ENCODE peak calls at places on chromosomes 5 and 9, in nine cellular contexts. One of them, this sample, is unnamed.

GRCh38 chr5:153340139-153340538 is 150.3 kb upstream of the GRIA1 start:
- DNase-seq in CD8-positive, alpha-beta T cell: no peak
- DNase-seq in pancreas: no peak
- DNase-seq in epithelial cell of esophagus: peak; percentile 22
- DNase-seq in mammary epithelial cell: peak; percentile 16
- DNase-seq in Caco-2: no peak
- DNase-seq in cardiac muscle cell: no peak
- DNase-seq in esophagus muscularis mucosa: no peak
- DNase-seq in psoas muscle: no peak
- DNase-seq in this sample: no peak

GRCh38 chr9:126696091-126696763 is 82.5 kb downstream of the LMX1B start:
- DNase-seq in CD8-positive, alpha-beta T cell: no peak
- DNase-seq in pancreas: peak; percentile 59
- DNase-seq in epithelial cell of esophagus: no peak
- DNase-seq in mammary epithelial cell: no peak
- DNase-seq in Caco-2: no peak
- DNase-seq in cardiac muscle cell: no peak
- DNase-seq in esophagus muscularis mucosa: no peak
- DNase-seq in psoas muscle: no peak
- DNase-seq in this sample: no peak

GRCh38 chr9:93012998-93013855 is 45.3 kb upstream of the SUSD3 start:
- DNase-seq in CD8-positive, alpha-beta T cell: no peak
- DNase-seq in pancreas: peak; percentile 35
- DNase-seq in epithelial cell of esophagus: no peak
- DNase-seq in mammary epithelial cell: no peak
- DNase-seq in Caco-2: no peak
- DNase-seq in cardiac muscle cell: no peak
- DNase-seq in esophagus muscularis mucosa: no peak
- DNase-seq in psoas muscle: no peak
- DNase-seq in this sample: no peak

GRCh38 chr9:20477940-20478620 is 144.2 kb downstream of the MLLT3 start:
- DNase-seq in CD8-positive, alpha-beta T cell: no peak
- DNase-seq in pancreas: no peak
- DNase-seq in epithelial cell of esophagus: peak; percentile 90
- DNase-seq in mammary epithelial cell: peak; percentile 90
- DNase-seq in Caco-2: no peak
- DNase-seq in cardiac muscle cell: peak; percentile 17
- DNase-seq in esophagus muscularis mucosa: no peak
- DNase-seq in psoas muscle: no peak
- DNase-seq in this sample: peak; percentile 42

GRCh38 chr9:77910216-77910615 is 121.4 kb downstream of the GNAQ start:
- DNase-seq in CD8-positive, alpha-beta T cell: no peak
- DNase-seq in pancreas: no peak
- DNase-seq in epithelial cell of esophagus: no peak
- DNase-seq in mammary epithelial cell: no peak
- DNase-seq in Caco-2: no peak
- DNase-seq in cardiac muscle cell: no peak
- DNase-seq in esophagus muscularis mucosa: no peak
- DNase-seq in psoas muscle: no peak
- DNase-seq in this sample: no peak

GRCh38 chr9:76181020-76181641 is 213.1 kb downstream of the RFK start:
- DNase-seq in CD8-positive, alpha-beta T cell: no peak
- DNase-seq in pancreas: no peak
- DNase-seq in epithelial cell of esophagus: peak; percentile 92
- DNase-seq in mammary epithelial cell: peak; percentile 79
- DNase-seq in Caco-2: peak; percentile 9
- DNase-seq in cardiac muscle cell: peak; percentile 66
- DNase-seq in esophagus muscularis mucosa: no peak
- DNase-seq in psoas muscle: no peak
- DNase-seq in this sample: peak; percentile 95

GRCh38 chr5:35050541-35051126 is 2.9 kb upstream of the AGXT2 start:
- DNase-seq in CD8-positive, alpha-beta T cell: no peak
- DNase-seq in pancreas: no peak
- DNase-seq in epithelial cell of esophagus: no peak
- DNase-seq in mammary epithelial cell: no peak
- DNase-seq in Caco-2: no peak
- DNase-seq in cardiac muscle cell: no peak
- DNase-seq in esophagus muscularis mucosa: no peak
- DNase-seq in psoas muscle: no peak
- DNase-seq in this sample: no peak

GRCh38 chr5:39713224-39713911 is 288.6 kb upstream of the DAB2 start:
- DNase-seq in CD8-positive, alpha-beta T cell: no peak
- DNase-seq in pancreas: no peak
- DNase-seq in epithelial cell of esophagus: peak; percentile 70
- DNase-seq in mammary epithelial cell: no peak
- DNase-seq in Caco-2: no peak
- DNase-seq in cardiac muscle cell: peak; percentile 48
- DNase-seq in esophagus muscularis mucosa: no peak
- DNase-seq in psoas muscle: no peak
- DNase-seq in this sample: no peak

GRCh38 chr5:1545126-1545797 is 21.5 kb upstream of the LPCAT1 start:
- DNase-seq in CD8-positive, alpha-beta T cell: no peak
- DNase-seq in pancreas: no peak
- DNase-seq in epithelial cell of esophagus: no peak
- DNase-seq in mammary epithelial cell: no peak
- DNase-seq in Caco-2: no peak
- DNase-seq in cardiac muscle cell: no peak
- DNase-seq in esophagus muscularis mucosa: no peak
- DNase-seq in psoas muscle: no peak
- DNase-seq in this sample: no peak

GRCh38 chr5:114324282-114324681 is 37.6 kb upstream of the KCNN2 start:
- DNase-seq in CD8-positive, alpha-beta T cell: no peak
- DNase-seq in pancreas: no peak
- DNase-seq in epithelial cell of esophagus: no peak
- DNase-seq in mammary epithelial cell: no peak
- DNase-seq in Caco-2: no peak
- DNase-seq in cardiac muscle cell: no peak
- DNase-seq in esophagus muscularis mucosa: no peak
- DNase-seq in psoas muscle: no peak
- DNase-seq in this sample: peak; percentile 0

GRCh38 chr5:62385816-62386400 is 17.8 kb downstream of the DIMT1 start:
- DNase-seq in CD8-positive, alpha-beta T cell: no peak
- DNase-seq in pancreas: no peak
- DNase-seq in epithelial cell of esophagus: peak; percentile 63
- DNase-seq in mammary epithelial cell: peak; percentile 63
- DNase-seq in Caco-2: no peak
- DNase-seq in cardiac muscle cell: no peak
- DNase-seq in esophagus muscularis mucosa: no peak
- DNase-seq in psoas muscle: no peak
- DNase-seq in this sample: no peak

GRCh38 chr9:109482391-109482916 is 15.7 kb downstream of the PTPN3 start:
- DNase-seq in CD8-positive, alpha-beta T cell: no peak
- DNase-seq in pancreas: no peak
- DNase-seq in epithelial cell of esophagus: no peak
- DNase-seq in mammary epithelial cell: no peak
- DNase-seq in Caco-2: no peak
- DNase-seq in cardiac muscle cell: no peak
- DNase-seq in esophagus muscularis mucosa: no peak
- DNase-seq in psoas muscle: no peak
- DNase-seq in this sample: no peak
- TF ChIP-seq CTCF in CD8-positive, alpha-beta T cell: no peak
- TF ChIP-seq CTCF in pancreas: no peak
- TF ChIP-seq CTCF in epithelial cell of esophagus: no peak
- TF ChIP-seq CTCF in mammary epithelial cell: no peak
- TF ChIP-seq CTCF in Caco-2: no peak
- TF ChIP-seq CTCF in cardiac muscle cell: no peak
- TF ChIP-seq CTCF in esophagus muscularis mucosa: no peak
- TF ChIP-seq CTCF in psoas muscle: no peak
- TF ChIP-seq CTCF in this sample: no peak

DNA sequence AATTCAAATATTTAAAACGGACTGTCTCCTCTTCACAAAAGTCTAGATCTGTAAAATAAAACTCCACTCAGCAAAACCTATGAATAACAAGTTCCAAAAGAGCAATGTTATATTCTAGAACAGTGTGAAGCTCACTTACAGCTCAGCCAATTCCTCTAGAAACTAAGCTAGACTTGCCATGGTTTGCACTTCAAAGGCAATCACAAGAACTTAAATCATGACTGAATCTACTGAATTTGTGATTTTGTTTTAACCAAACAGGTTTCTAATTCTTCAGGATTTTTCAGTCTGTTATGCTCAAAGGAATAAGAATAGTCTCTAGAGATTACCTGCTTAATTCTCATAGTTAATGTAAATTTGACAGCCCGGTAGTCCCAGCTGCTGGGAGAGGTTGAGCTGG is 1.4 kb upstream of the PKD2L2 start:
- DNase-seq in CD8-positive, alpha-beta T cell: no peak
- DNase-seq in pancreas: no peak
- DNase-seq in epithelial cell of esophagus: no peak
- DNase-seq in mammary epithelial cell: no peak
- DNase-seq in Caco-2: no peak
- DNase-seq in cardiac muscle cell: no peak
- DNase-seq in esophagus muscularis mucosa: no peak
- DNase-seq in psoas muscle: no peak
- DNase-seq in this sample: no peak
- H3K4me3 ChIP-seq in CD8-positive, alpha-beta T cell: no peak overlapping the region
- H3K4me3 ChIP-seq in pancreas: no peak overlapping the region
- H3K4me3 ChIP-seq in epithelial cell of esophagus: no peak overlapping the region
- H3K4me3 ChIP-seq in mammary epithelial cell: no peak overlapping the region
- H3K4me3 ChIP-seq in Caco-2: no peak overlapping the region
- H3K4me3 ChIP-seq in cardiac muscle cell: no peak overlapping the region
- H3K4me3 ChIP-seq in esophagus muscularis mucosa: no peak overlapping the region
- H3K4me3 ChIP-seq in psoas muscle: peak overlapping the region; percentile 54
- H3K4me3 ChIP-seq in this sample: no peak overlapping the region

GRCh38 chr9:131478911-131479310 is 23.8 kb upstream of the POMT1 start:
- DNase-seq in CD8-positive, alpha-beta T cell: no peak
- DNase-seq in pancreas: peak; percentile 2
- DNase-seq in epithelial cell of esophagus: no peak
- DNase-seq in mammary epithelial cell: no peak
- DNase-seq in Caco-2: no peak
- DNase-seq in cardiac muscle cell: no peak
- DNase-seq in esophagus muscularis mucosa: no peak
- DNase-seq in psoas muscle: no peak
- DNase-seq in this sample: no peak
- TF ChIP-seq CTCF in CD8-positive, alpha-beta T cell: no peak
- TF ChIP-seq CTCF in pancreas: no peak
- TF ChIP-seq CTCF in epithelial cell of esophagus: no peak
- TF ChIP-seq CTCF in mammary epithelial cell: no peak
- TF ChIP-seq CTCF in Caco-2: no peak
- TF ChIP-seq CTCF in cardiac muscle cell: no peak
- TF ChIP-seq CTCF in esophagus muscularis mucosa: no peak
- TF ChIP-seq CTCF in psoas muscle: no peak
- TF ChIP-seq CTCF in this sample: no peak

GRCh38 chr9:95409650-95410426 is 92.3 kb upstream of the FANCC start:
- DNase-seq in CD8-positive, alpha-beta T cell: no peak
- DNase-seq in pancreas: no peak
- DNase-seq in epithelial cell of esophagus: peak; percentile 87
- DNase-seq in mammary epithelial cell: peak; percentile 48
- DNase-seq in Caco-2: no peak
- DNase-seq in cardiac muscle cell: peak; percentile 92
- DNase-seq in esophagus muscularis mucosa: no peak
- DNase-seq in psoas muscle: no peak
- DNase-seq in this sample: peak; percentile 61
- H3K4me3 ChIP-seq in CD8-positive, alpha-beta T cell: no peak overlapping the region
- H3K4me3 ChIP-seq in pancreas: no peak overlapping the region
- H3K4me3 ChIP-seq in epithelial cell of esophagus: no peak overlapping the region
- H3K4me3 ChIP-seq in mammary epithelial cell: no peak overlapping the region
- H3K4me3 ChIP-seq in Caco-2: no peak overlapping the region
- H3K4me3 ChIP-seq in cardiac muscle cell: no peak overlapping the region
- H3K4me3 ChIP-seq in esophagus muscularis mucosa: no peak overlapping the region
- H3K4me3 ChIP-seq in psoas muscle: no peak overlapping the region
- H3K4me3 ChIP-seq in this sample: no peak overlapping the region

DNA sequence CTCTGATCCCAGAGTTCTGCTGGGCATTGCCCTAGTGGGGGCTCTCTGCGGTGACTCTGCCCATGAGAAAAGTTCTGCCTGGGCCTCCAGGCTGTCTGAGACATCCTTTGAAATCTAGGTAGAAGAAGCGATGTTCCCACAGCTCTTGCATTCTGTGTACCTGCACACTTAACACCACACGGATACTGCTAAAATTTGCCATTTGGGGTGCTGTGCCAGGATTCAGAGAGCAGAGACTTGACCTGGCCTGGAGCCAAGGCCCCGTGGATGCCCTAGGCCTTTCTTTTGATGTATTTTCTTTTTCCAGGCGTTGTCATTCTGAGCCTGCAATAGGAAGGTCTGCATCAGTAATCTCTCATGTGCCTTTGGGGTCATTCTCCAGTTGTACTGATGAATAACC is 89.3 kb upstream of the IL12B start:
- DNase-seq in CD8-positive, alpha-beta T cell: no peak
- DNase-seq in pancreas: no peak
- DNase-seq in epithelial cell of esophagus: peak; percentile 16
- DNase-seq in mammary epithelial cell: no peak
- DNase-seq in Caco-2: no peak
- DNase-seq in cardiac muscle cell: no peak
- DNase-seq in esophagus muscularis mucosa: no peak
- DNase-seq in psoas muscle: no peak
- DNase-seq in this sample: no peak
- TF ChIP-seq CTCF in CD8-positive, alpha-beta T cell: no peak
- TF ChIP-seq CTCF in pancreas: no peak
- TF ChIP-seq CTCF in epithelial cell of esophagus: peak; percentile 16
- TF ChIP-seq CTCF in mammary epithelial cell: no peak
- TF ChIP-seq CTCF in Caco-2: no peak
- TF ChIP-seq CTCF in cardiac muscle cell: no peak
- TF ChIP-seq CTCF in esophagus muscularis mucosa: no peak
- TF ChIP-seq CTCF in psoas muscle: no peak
- TF ChIP-seq CTCF in this sample: peak; percentile 3

GRCh38 chr5:84381501-84382362 is 2.9 kb downstream of the EDIL3 start:
- DNase-seq in CD8-positive, alpha-beta T cell: no peak
- DNase-seq in pancreas: no peak
- DNase-seq in epithelial cell of esophagus: peak; percentile 90
- DNase-seq in mammary epithelial cell: peak; percentile 12
- DNase-seq in Caco-2: no peak
- DNase-seq in cardiac muscle cell: peak; percentile 31
- DNase-seq in esophagus muscularis mucosa: no peak
- DNase-seq in psoas muscle: no peak
- DNase-seq in this sample: peak; percentile 50
- H3K4me3 ChIP-seq in CD8-positive, alpha-beta T cell: no peak overlapping the region
- H3K4me3 ChIP-seq in pancreas: peak overlapping the region; percentile 11
- H3K4me3 ChIP-seq in epithelial cell of esophagus: peak overlapping the region; percentile 59
- H3K4me3 ChIP-seq in mammary epithelial cell: peak overlapping the region; percentile 32
- H3K4me3 ChIP-seq in Caco-2: peak overlapping the region; percentile 29
- H3K4me3 ChIP-seq in cardiac muscle cell: peak overlapping the region; percentile 52
- H3K4me3 ChIP-seq in esophagus muscularis mucosa: peak overlapping the region; percentile 62
- H3K4me3 ChIP-seq in psoas muscle: peak overlapping the region; percentile 52
- H3K4me3 ChIP-seq in this sample: peak overlapping the region; percentile 85

DNA sequence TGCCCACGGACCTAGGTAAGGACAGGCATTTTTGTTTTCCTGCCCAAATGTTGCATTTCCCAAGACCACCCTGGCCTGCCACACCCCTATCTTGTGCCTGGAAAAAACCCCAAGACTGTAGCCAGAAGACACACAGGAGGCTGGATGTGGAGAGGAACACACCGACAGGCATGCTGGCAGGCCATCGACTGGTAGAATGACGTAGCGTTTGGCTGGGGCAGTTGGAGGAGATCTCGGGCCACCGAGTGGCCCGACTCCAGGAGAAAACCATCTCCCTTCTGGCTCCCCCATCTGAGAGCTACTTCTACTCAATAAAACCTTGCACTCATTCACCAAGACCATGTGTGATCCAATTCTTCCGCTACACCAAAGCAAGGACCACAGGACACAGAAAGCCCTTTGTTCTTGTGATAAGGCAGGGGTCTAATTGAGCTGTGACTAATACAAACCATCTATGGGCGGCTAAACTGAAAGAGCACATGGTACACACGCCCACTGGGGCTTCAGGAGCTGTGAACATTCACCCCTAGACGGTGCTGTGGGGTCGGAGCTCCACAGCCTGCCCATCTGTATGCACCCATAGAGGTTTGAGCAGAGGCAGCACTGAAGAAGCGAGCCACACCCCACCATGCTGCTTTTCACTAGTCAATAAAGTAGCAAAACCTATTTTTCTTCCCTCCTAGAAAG is 38.9 kb upstream of the N4BP3 start:
- DNase-seq in CD8-positive, alpha-beta T cell: no peak
- DNase-seq in pancreas: no peak
- DNase-seq in epithelial cell of esophagus: no peak
- DNase-seq in mammary epithelial cell: peak; percentile 17
- DNase-seq in Caco-2: peak; percentile 22
- DNase-seq in cardiac muscle cell: peak; percentile 15
- DNase-seq in esophagus muscularis mucosa: no peak
- DNase-seq in psoas muscle: no peak
- DNase-seq in this sample: peak; percentile 16
- TF ChIP-seq CTCF in CD8-positive, alpha-beta T cell: no peak
- TF ChIP-seq CTCF in pancreas: no peak
- TF ChIP-seq CTCF in epithelial cell of esophagus: no peak
- TF ChIP-seq CTCF in mammary epithelial cell: no peak
- TF ChIP-seq CTCF in Caco-2: no peak
- TF ChIP-seq CTCF in cardiac muscle cell: no peak
- TF ChIP-seq CTCF in esophagus muscularis mucosa: no peak
- TF ChIP-seq CTCF in psoas muscle: no peak
- TF ChIP-seq CTCF in this sample: peak; percentile 8

This sample was measured in astrocyte of the spinal cord.